ENCODE peak calls at places on chromosomes 7 and 10, in nine cellular contexts. One of them, this sample, is unnamed.

GRCh38 chr7:138625084-138625848 is 75.9 kb downstream of the SVOPL start:
- DNase-seq in lower lobe of right lung: no peak
- DNase-seq in fibroblast of pulmonary artery: no peak
- DNase-seq in PC-9: no peak
- DNase-seq in heart right ventricle: no peak
- DNase-seq in GM23338: peak
- DNase-seq in AG04450: no peak
- DNase-seq in breast epithelium: no peak
- DNase-seq in cardiac muscle cell: no peak
- DNase-seq in this sample: no peak

GRCh38 chr10:130767116-130767730 is 544.3 kb downstream of the TCERG1L start:
- DNase-seq in heart right ventricle: no peak
- DNase-seq in fibroblast of pulmonary artery: no peak
- DNase-seq in cardiac muscle cell: no peak
- DNase-seq in breast epithelium: no peak
- DNase-seq in AG04450: no peak
- DNase-seq in GM23338: no peak
- DNase-seq in lower lobe of right lung: no peak
- DNase-seq in PC-9: no peak
- DNase-seq in this sample: no peak

GRCh38 chr10:26215923-26216576 is 524 bp upstream of the GAD2 start:
- DNase-seq in breast epithelium: no peak
- DNase-seq in heart right ventricle: peak
- DNase-seq in fibroblast of pulmonary artery: peak
- DNase-seq in GM23338: peak
- DNase-seq in cardiac muscle cell: peak
- DNase-seq in PC-9: no peak
- DNase-seq in lower lobe of right lung: peak
- DNase-seq in AG04450: no peak
- DNase-seq in this sample: no peak

GRCh38 chr10:34727595-34728033 is 87.5 kb downstream of the PARD3 start:
- DNase-seq in AG04450: no peak
- DNase-seq in lower lobe of right lung: peak
- DNase-seq in cardiac muscle cell: peak
- DNase-seq in GM23338: peak
- DNase-seq in breast epithelium: no peak
- DNase-seq in fibroblast of pulmonary artery: peak
- DNase-seq in heart right ventricle: no peak
- DNase-seq in PC-9: no peak
- DNase-seq in this sample: peak

GRCh38 chr7:111474723-111475418 is 87.4 kb downstream of the IMMP2L start:
- DNase-seq in fibroblast of pulmonary artery: no peak
- DNase-seq in heart right ventricle: no peak
- DNase-seq in breast epithelium: no peak
- DNase-seq in cardiac muscle cell: no peak
- DNase-seq in PC-9: no peak
- DNase-seq in GM23338: no peak
- DNase-seq in AG04450: no peak
- DNase-seq in lower lobe of right lung: no peak
- DNase-seq in this sample: no peak

GRCh38 chr10:96984512-96985225 is 152.6 kb downstream of the LCOR start:
- DNase-seq in breast epithelium: no peak
- DNase-seq in lower lobe of right lung: no peak
- DNase-seq in PC-9: no peak
- DNase-seq in fibroblast of pulmonary artery: no peak
- DNase-seq in heart right ventricle: no peak
- DNase-seq in AG04450: no peak
- DNase-seq in GM23338: peak
- DNase-seq in cardiac muscle cell: no peak
- DNase-seq in this sample: no peak

GRCh38 chr10:11715815-11716494 is 26.2 kb upstream of the ECHDC3 start:
- DNase-seq in fibroblast of pulmonary artery: no peak
- DNase-seq in lower lobe of right lung: peak
- DNase-seq in PC-9: peak
- DNase-seq in GM23338: no peak
- DNase-seq in heart right ventricle: no peak
- DNase-seq in cardiac muscle cell: no peak
- DNase-seq in AG04450: no peak
- DNase-seq in breast epithelium: peak
- DNase-seq in this sample: peak

GRCh38 chr7:100007887-100008286 is 7.5 kb upstream of the ZKSCAN1 start:
- DNase-seq in lower lobe of right lung: no peak
- DNase-seq in GM23338: peak
- DNase-seq in cardiac muscle cell: no peak
- DNase-seq in heart right ventricle: no peak
- DNase-seq in PC-9: no peak
- DNase-seq in fibroblast of pulmonary artery: no peak
- DNase-seq in AG04450: no peak
- DNase-seq in breast epithelium: peak
- DNase-seq in this sample: no peak

GRCh38 chr10:33109788-33110469 is 151.9 kb upstream of the ITGB1 start:
- DNase-seq in GM23338: no peak
- DNase-seq in heart right ventricle: no peak
- DNase-seq in fibroblast of pulmonary artery: no peak
- DNase-seq in breast epithelium: no peak
- DNase-seq in AG04450: no peak
- DNase-seq in cardiac muscle cell: no peak
- DNase-seq in lower lobe of right lung: no peak
- DNase-seq in PC-9: no peak
- DNase-seq in this sample: no peak

GRCh38 chr7:111172573-111172972 is 81.6 kb downstream of the LRRN3 start:
- DNase-seq in GM23338: no peak
- DNase-seq in AG04450: no peak
- DNase-seq in PC-9: no peak
- DNase-seq in fibroblast of pulmonary artery: no peak
- DNase-seq in cardiac muscle cell: no peak
- DNase-seq in lower lobe of right lung: no peak
- DNase-seq in heart right ventricle: no peak
- DNase-seq in breast epithelium: no peak
- DNase-seq in this sample: no peak

GRCh38 chr10:51867956-51868355 is 168.6 kb upstream of the CSTF2T start:
- DNase-seq in cardiac muscle cell: no peak
- DNase-seq in fibroblast of pulmonary artery: peak
- DNase-seq in AG04450: peak
- DNase-seq in breast epithelium: no peak
- DNase-seq in lower lobe of right lung: no peak
- DNase-seq in heart right ventricle: no peak
- DNase-seq in PC-9: no peak
- DNase-seq in GM23338: no peak
- DNase-seq in this sample: peak

GRCh38 chr10:90440870-90441269 is 417.0 kb downstream of the HTR7 start:
- DNase-seq in PC-9: no peak
- DNase-seq in fibroblast of pulmonary artery: no peak
- DNase-seq in GM23338: no peak
- DNase-seq in cardiac muscle cell: no peak
- DNase-seq in heart right ventricle: no peak
- DNase-seq in AG04450: no peak
- DNase-seq in breast epithelium: no peak
- DNase-seq in lower lobe of right lung: no peak
- DNase-seq in this sample: no peak

GRCh38 chr7:20535541-20535940 is 79.9 kb upstream of the ABCB5 start:
- DNase-seq in lower lobe of right lung: no peak
- DNase-seq in PC-9: no peak
- DNase-seq in cardiac muscle cell: no peak
- DNase-seq in AG04450: no peak
- DNase-seq in GM23338: no peak
- DNase-seq in fibroblast of pulmonary artery: no peak
- DNase-seq in breast epithelium: no peak
- DNase-seq in heart right ventricle: no peak
- DNase-seq in this sample: no peak

GRCh38 chr7:97346349-97346748 is 228.9 kb downstream of the SDHAF3 start:
- DNase-seq in lower lobe of right lung: no peak
- DNase-seq in PC-9: no peak
- DNase-seq in AG04450: no peak
- DNase-seq in fibroblast of pulmonary artery: no peak
- DNase-seq in cardiac muscle cell: no peak
- DNase-seq in GM23338: no peak
- DNase-seq in breast epithelium: no peak
- DNase-seq in heart right ventricle: no peak
- DNase-seq in this sample: no peak

GRCh38 chr10:77252380-77252779 is 385.2 kb downstream of the KCNMA1 start:
- DNase-seq in AG04450: no peak
- DNase-seq in GM23338: no peak
- DNase-seq in fibroblast of pulmonary artery: no peak
- DNase-seq in lower lobe of right lung: no peak
- DNase-seq in breast epithelium: no peak
- DNase-seq in cardiac muscle cell: no peak
- DNase-seq in PC-9: no peak
- DNase-seq in heart right ventricle: no peak
- DNase-seq in this sample: no peak

GRCh38 chr7:106346678-106347217 is 62.0 kb upstream of the NAMPT start:
- DNase-seq in cardiac muscle cell: no peak
- DNase-seq in fibroblast of pulmonary artery: peak
- DNase-seq in breast epithelium: no peak
- DNase-seq in PC-9: peak
- DNase-seq in lower lobe of right lung: no peak
- DNase-seq in AG04450: peak
- DNase-seq in heart right ventricle: no peak
- DNase-seq in GM23338: no peak
- DNase-seq in this sample: peak

GRCh38 chr7:155832581-155832981 is 20.3 kb upstream of the SHH start:
- DNase-seq in AG04450: no peak
- DNase-seq in breast epithelium: no peak
- DNase-seq in heart right ventricle: no peak
- DNase-seq in fibroblast of pulmonary artery: no peak
- DNase-seq in PC-9: no peak
- DNase-seq in GM23338: no peak
- DNase-seq in cardiac muscle cell: no peak
- DNase-seq in lower lobe of right lung: no peak
- DNase-seq in this sample: no peak

GRCh38 chr10:77926566-77927342 is at the start of gene DLG5:
- DNase-seq in GM23338: peak
- DNase-seq in fibroblast of pulmonary artery: peak
- DNase-seq in cardiac muscle cell: peak
- DNase-seq in AG04450: no peak
- DNase-seq in heart right ventricle: peak
- DNase-seq in breast epithelium: peak
- DNase-seq in PC-9: peak
- DNase-seq in lower lobe of right lung: peak
- DNase-seq in this sample: no peak

GRCh38 chr10:13206546-13207443 is 27.4 kb downstream of the UCMA start:
- DNase-seq in PC-9: no peak
- DNase-seq in lower lobe of right lung: no peak
- DNase-seq in fibroblast of pulmonary artery: peak
- DNase-seq in GM23338: peak
- DNase-seq in breast epithelium: no peak
- DNase-seq in AG04450: peak
- DNase-seq in cardiac muscle cell: peak
- DNase-seq in heart right ventricle: no peak
- DNase-seq in this sample: peak
- TF ChIP-seq CTCF in PC-9: peak
- TF ChIP-seq CTCF in lower lobe of right lung: peak
- TF ChIP-seq CTCF in fibroblast of pulmonary artery: peak
- TF ChIP-seq CTCF in GM23338: peak
- TF ChIP-seq CTCF in breast epithelium: peak
- TF ChIP-seq CTCF in AG04450: peak
- TF ChIP-seq CTCF in cardiac muscle cell: peak
- TF ChIP-seq CTCF in heart right ventricle: peak
- TF ChIP-seq CTCF in this sample: peak

GRCh38 chr10:133529576-133529946 is 2.4 kb downstream of the CYP2E1 start:
- DNase-seq in lower lobe of right lung: no peak
- DNase-seq in GM23338: peak
- DNase-seq in AG04450: no peak
- DNase-seq in heart right ventricle: no peak
- DNase-seq in fibroblast of pulmonary artery: no peak
- DNase-seq in breast epithelium: no peak
- DNase-seq in cardiac muscle cell: no peak
- DNase-seq in PC-9: no peak
- DNase-seq in this sample: no peak

GRCh38 chr10:133527779-133528271 is 662 bp downstream of the CYP2E1 start:
- DNase-seq in GM23338: peak
- DNase-seq in fibroblast of pulmonary artery: no peak
- DNase-seq in breast epithelium: no peak
- DNase-seq in lower lobe of right lung: no peak
- DNase-seq in cardiac muscle cell: no peak
- DNase-seq in AG04450: no peak
- DNase-seq in PC-9: no peak
- DNase-seq in heart right ventricle: no peak
- DNase-seq in this sample: peak

GRCh38 chr10:133528845-133529575 is 1.8 kb downstream of the CYP2E1 start:
- DNase-seq in cardiac muscle cell: no peak
- DNase-seq in lower lobe of right lung: no peak
- DNase-seq in GM23338: peak
- DNase-seq in fibroblast of pulmonary artery: peak
- DNase-seq in heart right ventricle: no peak
- DNase-seq in AG04450: no peak
- DNase-seq in breast epithelium: no peak
- DNase-seq in PC-9: peak
- DNase-seq in this sample: no peak

GRCh38 chr10:133526957-133527588 is at the start of gene CYP2E1:
- DNase-seq in GM23338: no peak
- DNase-seq in fibroblast of pulmonary artery: no peak
- DNase-seq in AG04450: no peak
- DNase-seq in cardiac muscle cell: no peak
- DNase-seq in breast epithelium: no peak
- DNase-seq in heart right ventricle: no peak
- DNase-seq in PC-9: no peak
- DNase-seq in lower lobe of right lung: no peak
- DNase-seq in this sample: no peak

GRCh38 chr10:133528296-133528844 is 1.2 kb downstream of the CYP2E1 start:
- DNase-seq in AG04450: no peak
- DNase-seq in heart right ventricle: no peak
- DNase-seq in GM23338: peak
- DNase-seq in PC-9: no peak
- DNase-seq in fibroblast of pulmonary artery: no peak
- DNase-seq in breast epithelium: no peak
- DNase-seq in lower lobe of right lung: no peak
- DNase-seq in cardiac muscle cell: no peak
- DNase-seq in this sample: no peak
- H3K4me3 ChIP-seq in AG04450: no peak
- H3K4me3 ChIP-seq in heart right ventricle: peak
- H3K4me3 ChIP-seq in GM23338: peak
- H3K4me3 ChIP-seq in PC-9: no peak
- H3K4me3 ChIP-seq in fibroblast of pulmonary artery: no peak
- H3K4me3 ChIP-seq in breast epithelium: peak
- H3K4me3 ChIP-seq in lower lobe of right lung: peak
- H3K4me3 ChIP-seq in cardiac muscle cell: no peak
- H3K4me3 ChIP-seq in this sample: peak

GRCh38 chr10:49761789-49762565 is at the start of gene OGDHL:
- DNase-seq in cardiac muscle cell: peak
- DNase-seq in AG04450: no peak
- DNase-seq in fibroblast of pulmonary artery: peak
- DNase-seq in lower lobe of right lung: no peak
- DNase-seq in PC-9: peak
- DNase-seq in heart right ventricle: peak
- DNase-seq in breast epithelium: no peak
- DNase-seq in GM23338: peak
- DNase-seq in this sample: peak
- TF ChIP-seq CTCF in cardiac muscle cell: no peak
- TF ChIP-seq CTCF in AG04450: no peak
- TF ChIP-seq CTCF in fibroblast of pulmonary artery: no peak
- TF ChIP-seq CTCF in lower lobe of right lung: no peak
- TF ChIP-seq CTCF in PC-9: no peak
- TF ChIP-seq CTCF in heart right ventricle: no peak
- TF ChIP-seq CTCF in breast epithelium: no peak
- TF ChIP-seq CTCF in GM23338: no peak
- TF ChIP-seq CTCF in this sample: no peak

DNA sequence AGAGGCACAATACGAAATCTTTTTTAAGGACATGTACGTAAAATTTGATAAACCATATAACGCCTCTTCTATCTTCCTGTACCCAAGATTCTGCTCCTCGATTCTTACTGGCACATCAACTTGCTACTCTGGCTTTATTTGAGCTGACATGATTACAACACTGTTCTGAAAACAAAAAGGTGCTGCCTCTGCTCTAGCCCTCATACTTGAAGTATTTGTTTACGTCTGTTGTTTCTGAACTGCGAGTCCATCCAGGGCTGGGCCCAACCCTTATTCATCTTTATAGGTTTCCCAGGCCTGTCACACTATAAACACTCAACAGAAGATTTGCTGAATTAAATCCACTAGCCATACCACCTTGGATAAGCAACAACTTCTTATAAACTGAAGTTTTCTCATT is 96.2 kb upstream of the SVIL start:
- DNase-seq in heart right ventricle: no peak
- DNase-seq in breast epithelium: no peak
- DNase-seq in cardiac muscle cell: no peak
- DNase-seq in GM23338: no peak
- DNase-seq in PC-9: no peak
- DNase-seq in AG04450: no peak
- DNase-seq in lower lobe of right lung: no peak
- DNase-seq in fibroblast of pulmonary artery: no peak
- DNase-seq in this sample: no peak
- H3K4me3 ChIP-seq in heart right ventricle: no peak
- H3K4me3 ChIP-seq in breast epithelium: no peak
- H3K4me3 ChIP-seq in cardiac muscle cell: no peak
- H3K4me3 ChIP-seq in GM23338: no peak
- H3K4me3 ChIP-seq in PC-9: no peak
- H3K4me3 ChIP-seq in AG04450: no peak
- H3K4me3 ChIP-seq in lower lobe of right lung: no peak
- H3K4me3 ChIP-seq in fibroblast of pulmonary artery: no peak
- H3K4me3 ChIP-seq in this sample: no peak

This sample was measured in bronchial epithelial cell.